ENCODE peak calls at places on chromosomes 12 and 14, in seven cellular contexts. H is prostate gland, X is psoas muscle, O is uterus, B is mucosa of descending colon, P is Peyer's patch, A is fibroblast of lung. N is an unnamed sample.

GRCh38 chr12:117189725-117190209 is 503 bp downstream of the FBXO21 start:
- DNase-seq in H (no peak), X (peak; percentile 31), O (peak; percentile 25), B (peak; percentile 35), P (peak; percentile 46), A (peak; percentile 40), N (no peak)

GRCh38 chr12:58502857-58503256 is 417.4 kb downstream of the LRIG3 start:
- DNase-seq in H (no peak), X (no peak), O (no peak), B (peak; percentile 35), P (no peak), A (no peak), N (no peak)

GRCh38 chr12:19970116-19970515 is 398.2 kb upstream of the PDE3A start:
- DNase-seq in H (no peak), X (no peak), O (no peak), B (no peak), P (no peak), A (peak; percentile 68), N (no peak)

GRCh38 chr12:122983789-122984515 is 3.5 kb downstream of the ARL6IP4 start:
- DNase-seq in H (no peak), X (no peak), O (no peak), B (no peak), P (no peak), A (peak; percentile 49), N (no peak)

GRCh38 chr14:89429206-89430091 is 12.4 kb upstream of the FOXN3 start:
- DNase-seq in H (no peak), X (no peak), O (no peak), B (no peak), P (no peak), A (peak; percentile 21), N (no peak)

GRCh38 chr12:116697305-116698130 is 40.4 kb downstream of the SPRING1 start:
- DNase-seq in H (peak; percentile 49), X (no peak), O (no peak), B (peak; percentile 37), P (no peak), A (peak; percentile 15), N (no peak)

GRCh38 chr12:4091001-4091789 is 182.4 kb upstream of the CCND2 start:
- DNase-seq in H (no peak), X (no peak), O (no peak), B (no peak), P (no peak), A (no peak), N (no peak)

GRCh38 chr12:128992550-128992949 is 139.3 kb downstream of the GLT1D1 start:
- DNase-seq in H (no peak), X (no peak), O (no peak), B (no peak), P (no peak), A (no peak), N (no peak)

GRCh38 chr12:108856428-108857157 is 790 bp downstream of the SSH1 start:
- DNase-seq in H (peak; percentile 59), X (peak; percentile 77), O (peak; percentile 65), B (peak; percentile 79), P (peak; percentile 49), A (peak; percentile 78), N (no peak)

GRCh38 chr14:34059925-34060746 is 109.3 kb upstream of the EGLN3 start:
- DNase-seq in H (peak; percentile 72), X (peak; percentile 86), O (peak; percentile 70), B (peak; percentile 86), P (no peak), A (peak; percentile 62), N (peak; percentile 92)

GRCh38 chr12:49733219-49734017 is 7.9 kb upstream of the TMBIM6 start:
- DNase-seq in H (no peak), X (no peak), O (no peak), B (no peak), P (no peak), A (no peak), N (no peak)

GRCh38 chr12:111344254-111344875 is 24.5 kb downstream of the PHETA1 start:
- DNase-seq in H (no peak), X (no peak), O (no peak), B (no peak), P (no peak), A (no peak), N (no peak)

GRCh38 chr12:122085006-122085405 is 6.5 kb downstream of the MLXIP start:
- DNase-seq in H (no peak), X (no peak), O (no peak), B (no peak), P (no peak), A (no peak), N (no peak)

GRCh38 chr12:64577046-64577445 is 33.2 kb upstream of the RASSF3 start:
- DNase-seq in H (no peak), X (no peak), O (no peak), B (no peak), P (no peak), A (no peak), N (no peak)

GRCh38 chr12:111775205-111776193 is 8.8 kb downstream of the ALDH2 start:
- DNase-seq in H (peak; percentile 89), X (peak; percentile 72), O (peak; percentile 90), B (peak; percentile 93), P (peak; percentile 92), A (peak; percentile 93), N (no peak)

GRCh38 chr12:62651138-62651537 is 184.5 kb downstream of the MON2 start:
- DNase-seq in H (no peak), X (no peak), O (no peak), B (no peak), P (no peak), A (no peak), N (no peak)

GRCh38 chr12:91743727-91744126 is 401.9 kb downstream of the BTG1 start:
- DNase-seq in H (no peak), X (no peak), O (no peak), B (no peak), P (no peak), A (no peak), N (no peak)

GRCh38 chr14:61145903-61146411 is 135.2 kb downstream of the TMEM30B start:
- DNase-seq in H (peak; percentile 63), X (no peak), O (no peak), B (no peak), P (no peak), A (peak; percentile 80), N (no peak)

GRCh38 chr14:72402429-72402772 is 470.2 kb downstream of the RGS6 start:
- DNase-seq in H (no peak), X (no peak), O (no peak), B (no peak), P (no peak), A (no peak), N (no peak)

GRCh38 chr14:69712637-69713088 is 54.3 kb upstream of the SRSF5 start:
- DNase-seq in H (peak; percentile 64), X (peak; percentile 40), O (peak; percentile 47), B (peak; percentile 89), P (no peak), A (no peak), N (peak; percentile 77)
- H3K4me3 ChIP-seq in H (no peak overlapping the region), X (no peak overlapping the region), O (no peak overlapping the region), B (no peak overlapping the region), P (no peak overlapping the region), A (no peak overlapping the region), N (no peak overlapping the region)

GRCh38 chr14:105168979-105169507 is 467 bp upstream of the JAG2 start:
- DNase-seq in H (no peak), X (no peak), O (no peak), B (no peak), P (no peak), A (no peak), N (no peak)

GRCh38 chr14:105168496-105168978 is at the start of gene JAG2:
- DNase-seq in H (peak; percentile 61), X (peak; percentile 68), O (no peak), B (peak; percentile 52), P (peak; percentile 34), A (no peak), N (no peak)

GRCh38 chr14:105166571-105167302 is 1.8 kb downstream of the JAG2 start:
- DNase-seq in H (no peak), X (no peak), O (no peak), B (no peak), P (no peak), A (no peak), N (no peak)

GRCh38 chr14:105168093-105168420 is 519 bp downstream of the JAG2 start:
- DNase-seq in H (no peak), X (no peak), O (no peak), B (no peak), P (no peak), A (no peak), N (no peak)

DNA sequence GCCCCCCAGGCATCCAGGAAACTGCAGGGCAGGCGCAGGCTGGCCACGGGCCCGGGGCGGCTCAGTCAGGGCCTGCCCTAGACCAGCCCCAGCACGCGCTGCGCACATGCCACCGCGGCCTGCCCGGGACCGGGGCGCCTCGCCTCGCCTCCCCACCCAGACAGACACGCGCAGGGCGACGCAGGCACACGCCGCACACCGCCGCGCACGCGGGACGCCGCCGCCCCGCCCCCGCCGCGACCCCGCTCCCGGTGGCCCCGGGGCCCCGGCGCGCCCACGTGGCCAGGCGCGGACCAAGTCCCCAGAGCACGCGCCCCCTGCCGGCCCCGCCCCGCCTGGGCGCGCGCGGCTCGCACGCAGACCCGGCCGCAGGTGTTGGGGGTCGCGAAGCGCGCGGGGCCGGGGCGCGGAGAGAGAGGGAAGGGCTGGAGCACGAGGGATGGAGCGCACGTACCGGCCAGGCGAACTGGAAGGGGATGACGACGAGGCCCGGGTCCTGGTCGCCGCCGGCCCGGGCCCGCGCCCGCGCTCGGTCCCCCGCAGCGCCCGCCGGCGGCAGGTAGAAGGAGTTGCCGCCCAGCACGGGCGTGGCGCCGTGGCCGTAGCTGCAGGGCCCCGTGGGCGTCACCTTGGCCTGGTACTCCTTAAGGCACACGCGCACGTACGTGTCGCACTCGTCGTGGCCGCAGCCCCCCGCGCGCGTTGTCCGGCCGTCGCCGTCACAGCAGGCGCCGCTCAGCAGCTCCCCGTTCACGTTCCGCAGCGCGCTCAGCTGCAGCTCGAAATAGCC is 1.1 kb downstream of the JAG2 start:
- DNase-seq in H (peak; percentile 46), X (no peak), O (no peak), B (no peak), P (no peak), A (no peak), N (no peak)
- TF ChIP-seq CTCF in H (no peak), X (peak; percentile 23), O (peak; percentile 14), B (no peak), P (no peak), A (no peak), N (peak; percentile 79)

GRCh38 chr12:53465679-53466078 is 13.8 kb downstream of the PCBP2 start:
- DNase-seq in H (no peak), X (no peak), O (no peak), B (no peak), P (no peak), A (no peak), N (no peak)
- H3K36me3 ChIP-seq in H (peaks cover 56% of the 10 kb centered on the region), X (peaks cover 54% of the 10 kb centered on the region), O (no peaks in the 10 kb centered on the region), B (peaks cover 50% of the 10 kb centered on the region), P (no peaks in the 10 kb centered on the region), A (peaks cover 42% of the 10 kb centered on the region), N (peaks cover 99% of the 10 kb centered on the region)

GRCh38 chr14:51121096-51121495 is 26.2 kb upstream of the TRIM9 start:
- DNase-seq in H (no peak), X (no peak), O (no peak), B (no peak), P (no peak), A (no peak), N (no peak)

GRCh38 chr14:51118993-51119392 is 24.1 kb upstream of the TRIM9 start:
- DNase-seq in H (no peak), X (no peak), O (no peak), B (no peak), P (no peak), A (no peak), N (no peak)

GRCh38 chr14:51119411-51120051 is 24.6 kb upstream of the TRIM9 start:
- DNase-seq in H (no peak), X (no peak), O (no peak), B (no peak), P (no peak), A (no peak), N (no peak)

GRCh38 chr14:51117579-51117978 is 22.7 kb upstream of the TRIM9 start:
- DNase-seq in H (no peak), X (no peak), O (no peak), B (no peak), P (no peak), A (no peak), N (no peak)

GRCh38 chr14:51116682-51117081 is 21.8 kb upstream of the TRIM9 start:
- DNase-seq in H (no peak), X (no peak), O (no peak), B (no peak), P (no peak), A (no peak), N (no peak)
- H3K4me3 ChIP-seq in H (no peak overlapping the region), X (no peak overlapping the region), O (no peak overlapping the region), B (no peak overlapping the region), P (no peak overlapping the region), A (no peak overlapping the region), N (no peak overlapping the region)